ENCODE peak calls at places on chromosomes 2 and 18, in nine cellular contexts. A is CD4-positive, alpha-beta memory T cell; W is kidney tubule cell; V is psoas muscle; L is CD8-positive, alpha-beta T cell; G is NB4; N is A172; Q is activated naive CD8-positive, alpha-beta T cell treated with anti-CD3 and anti-CD28 coated beads, Interleukin-2, amount 50 U/mL, for 24 hours; X is astrocyte of the spinal cord. B is an unnamed sample.

GRCh38 chr2:22355816-22356433 is 1029.1 kb upstream of the KLHL29 start:
- DNase-seq in V (peak; percentile 61), G (peak; percentile 38), W (peak; percentile 25), Q (peak; percentile 63), N (peak; percentile 22), L (peak; percentile 23), X (no peak), A (no peak), B (no peak)

GRCh38 chr2:189047469-189047868 is 73.3 kb downstream of the COL3A1 start:
- DNase-seq in N (no peak), X (no peak), W (no peak), G (no peak), Q (no peak), V (no peak), A (no peak), L (no peak), B (no peak)

GRCh38 chr2:202278944-202279343 is 13.4 kb downstream of the NOP58 start:
- DNase-seq in V (no peak), N (peak; percentile 76), W (peak; percentile 49), X (peak; percentile 72), A (no peak), Q (no peak), G (peak; percentile 54), L (no peak), B (peak; percentile 67)

GRCh38 chr2:210663574-210663973 is 107.2 kb downstream of the CPS1 start:
- DNase-seq in A (no peak), N (no peak), W (peak; percentile 6), G (peak; percentile 36), X (peak; percentile 35), L (no peak), Q (no peak), V (no peak), B (peak; percentile 25)

GRCh38 chr18:24212939-24213338 is 74.1 kb downstream of the CABYR start:
- DNase-seq in Q (no peak), N (peak; percentile 96), L (no peak), W (peak; percentile 96), G (no peak), V (no peak), X (peak; percentile 91), A (no peak), B (peak; percentile 74)

GRCh38 chr2:157923598-157923997 is 47.5 kb upstream of the ACVR1 start:
- DNase-seq in L (no peak), A (no peak), G (no peak), W (no peak), N (no peak), X (no peak), Q (no peak), V (no peak), B (peak; percentile 1)

GRCh38 chr18:63736856-63737255 is 34.1 kb downstream of the SERPINB11 start:
- DNase-seq in A (no peak), Q (no peak), N (peak; percentile 32), G (no peak), W (peak; percentile 88), L (no peak), V (no peak), X (peak; percentile 14), B (peak; percentile 43)

GRCh38 chr2:240936106-240936505 is 30.0 kb downstream of the CROCC2 start:
- DNase-seq in G (no peak), Q (no peak), N (no peak), W (no peak), L (no peak), X (no peak), A (no peak), V (no peak), B (no peak)

GRCh38 chr2:99811544-99811943 is 321.7 kb upstream of the REV1 start:
- DNase-seq in N (peak; percentile 74), W (peak; percentile 17), A (no peak), V (no peak), X (peak; percentile 80), G (no peak), L (no peak), Q (no peak), B (peak; percentile 5)

GRCh38 chr18:3508576-3509559 is 58.9 kb downstream of the TGIF1 start:
- DNase-seq in A (no peak), N (no peak), W (peak; percentile 63), L (no peak), Q (no peak), X (no peak), V (no peak), G (peak; percentile 70), B (peak; percentile 85)

GRCh38 chr2:169963786-169964185 is 136.5 kb downstream of the UBR3 start:
- DNase-seq in X (no peak), V (no peak), A (no peak), L (no peak), W (no peak), G (no peak), N (no peak), Q (no peak), B (no peak)

GRCh38 chr2:47056374-47056773 is 98.7 kb downstream of the STPG4 start:
- DNase-seq in Q (no peak), G (no peak), N (no peak), W (no peak), A (no peak), X (peak; percentile 86), V (no peak), L (no peak), B (peak; percentile 43)

GRCh38 chr2:167052825-167053224 is 164.5 kb downstream of the XIRP2 start:
- DNase-seq in V (no peak), X (peak; percentile 69), Q (no peak), A (no peak), G (no peak), L (no peak), W (peak; percentile 31), N (peak; percentile 69), B (peak; percentile 28)